ENCODE peak calls at places on chromosomes 4 and X, in five cellular contexts. One of them, this sample, is unnamed.

GRCh38 chr4:137203601-137204000 is 328.7 kb downstream of the PCDH18 start:
- DNase-seq in M059J: peak
- DNase-seq in NCI-H1105 treated with DMSO at 0.1 percent for 48 hours: no peak
- DNase-seq in kidney epithelial cell: no peak
- DNase-seq in stromal cell of bone marrow: peak
- DNase-seq in this sample: no peak

GRCh38 chr4:168651374-168651773 is 154.5 kb downstream of the PALLD start:
- DNase-seq in M059J: peak
- DNase-seq in NCI-H1105 treated with DMSO at 0.1 percent for 48 hours: peak
- DNase-seq in kidney epithelial cell: no peak
- DNase-seq in stromal cell of bone marrow: no peak
- DNase-seq in this sample: no peak

GRCh38 chrX:26778320-26778888 is 562.4 kb downstream of the MAGEB5 start:
- DNase-seq in M059J: no peak
- DNase-seq in NCI-H1105 treated with DMSO at 0.1 percent for 48 hours: no peak
- DNase-seq in kidney epithelial cell: no peak
- DNase-seq in stromal cell of bone marrow: no peak
- DNase-seq in this sample: no peak

GRCh38 chrX:107743995-107744394 is 31.6 kb downstream of the TSC22D3 start:
- DNase-seq in M059J: no peak
- DNase-seq in NCI-H1105 treated with DMSO at 0.1 percent for 48 hours: no peak
- DNase-seq in kidney epithelial cell: no peak
- DNase-seq in stromal cell of bone marrow: no peak
- DNase-seq in this sample: no peak

GRCh38 chrX:125998432-125998831 is 167.7 kb downstream of the DCAF12L2 start:
- DNase-seq in M059J: no peak
- DNase-seq in NCI-H1105 treated with DMSO at 0.1 percent for 48 hours: peak
- DNase-seq in kidney epithelial cell: no peak
- DNase-seq in stromal cell of bone marrow: no peak
- DNase-seq in this sample: no peak

GRCh38 chr4:76607266-76607799 is 172.3 kb downstream of the SHROOM3 start:
- DNase-seq in M059J: peak
- DNase-seq in NCI-H1105 treated with DMSO at 0.1 percent for 48 hours: no peak
- DNase-seq in kidney epithelial cell: no peak
- DNase-seq in stromal cell of bone marrow: no peak
- DNase-seq in this sample: no peak

GRCh38 chrX:41491267-41492004 is 44.3 kb downstream of the NYX start:
- DNase-seq in M059J: peak
- DNase-seq in NCI-H1105 treated with DMSO at 0.1 percent for 48 hours: no peak
- DNase-seq in kidney epithelial cell: peak
- DNase-seq in stromal cell of bone marrow: peak
- DNase-seq in this sample: peak

GRCh38 chrX:32024072-32024471 is 952.2 kb upstream of the FTHL17 start:
- DNase-seq in M059J: no peak
- DNase-seq in NCI-H1105 treated with DMSO at 0.1 percent for 48 hours: no peak
- DNase-seq in kidney epithelial cell: no peak
- DNase-seq in stromal cell of bone marrow: no peak
- DNase-seq in this sample: no peak

GRCh38 chrX:43973249-43973672 is at the start of gene NDP:
- DNase-seq in M059J: peak
- DNase-seq in NCI-H1105 treated with DMSO at 0.1 percent for 48 hours: no peak
- DNase-seq in kidney epithelial cell: no peak
- DNase-seq in stromal cell of bone marrow: no peak
- DNase-seq in this sample: no peak

GRCh38 chr4:79232555-79232954 is 93.3 kb downstream of the NAA11 start:
- DNase-seq in M059J: no peak
- DNase-seq in NCI-H1105 treated with DMSO at 0.1 percent for 48 hours: no peak
- DNase-seq in kidney epithelial cell: peak
- DNase-seq in stromal cell of bone marrow: no peak
- DNase-seq in this sample: no peak

GRCh38 chr4:132809298-132810032 is 339.6 kb upstream of the PCDH10 start:
- DNase-seq in M059J: no peak
- DNase-seq in NCI-H1105 treated with DMSO at 0.1 percent for 48 hours: no peak
- DNase-seq in kidney epithelial cell: no peak
- DNase-seq in stromal cell of bone marrow: no peak
- DNase-seq in this sample: no peak

GRCh38 chrX:81301877-81302276 is 100.0 kb downstream of the SH3BGRL start:
- DNase-seq in M059J: peak
- DNase-seq in NCI-H1105 treated with DMSO at 0.1 percent for 48 hours: no peak
- DNase-seq in kidney epithelial cell: no peak
- DNase-seq in stromal cell of bone marrow: no peak
- DNase-seq in this sample: no peak

GRCh38 chr4:86706923-86707597 is 112.9 kb downstream of the PTPN13 start:
- DNase-seq in M059J: no peak
- DNase-seq in NCI-H1105 treated with DMSO at 0.1 percent for 48 hours: no peak
- DNase-seq in kidney epithelial cell: no peak
- DNase-seq in stromal cell of bone marrow: no peak
- DNase-seq in this sample: no peak

GRCh38 chr4:165440415-165440882 is 61.6 kb downstream of the CPE start:
- DNase-seq in M059J: peak
- DNase-seq in NCI-H1105 treated with DMSO at 0.1 percent for 48 hours: peak
- DNase-seq in kidney epithelial cell: peak
- DNase-seq in stromal cell of bone marrow: peak
- DNase-seq in this sample: no peak

GRCh38 chr4:48079972-48080391 is 54.1 kb downstream of the TXK start:
- DNase-seq in M059J: peak
- DNase-seq in NCI-H1105 treated with DMSO at 0.1 percent for 48 hours: no peak
- DNase-seq in kidney epithelial cell: peak
- DNase-seq in stromal cell of bone marrow: no peak
- DNase-seq in this sample: no peak

GRCh38 chr4:130738233-130738632 is 1642.3 kb downstream of the C4orf33 start:
- DNase-seq in M059J: no peak
- DNase-seq in NCI-H1105 treated with DMSO at 0.1 percent for 48 hours: no peak
- DNase-seq in kidney epithelial cell: no peak
- DNase-seq in stromal cell of bone marrow: no peak
- DNase-seq in this sample: no peak

GRCh38 chrX:22652596-22652995 is 347.2 kb upstream of the DDX53 start:
- DNase-seq in M059J: peak
- DNase-seq in NCI-H1105 treated with DMSO at 0.1 percent for 48 hours: no peak
- DNase-seq in kidney epithelial cell: no peak
- DNase-seq in stromal cell of bone marrow: peak
- DNase-seq in this sample: peak

GRCh38 chrX:48045410-48046311 is 25.8 kb downstream of the ZNF630 start:
- DNase-seq in M059J: peak
- DNase-seq in NCI-H1105 treated with DMSO at 0.1 percent for 48 hours: no peak
- DNase-seq in kidney epithelial cell: no peak
- DNase-seq in stromal cell of bone marrow: peak
- DNase-seq in this sample: no peak

This sample was measured in NCI-H2227 treated with DMSO at 0.1 percent for 48 hours.